ENCODE peak calls at places on chromosomes 16 and 17, in seven cellular contexts. One of them, this sample, is unnamed.

GRCh38 chr17:10697092-10698081 is at the start of the genes ADPRM and SCO1:
- DNase-seq in posterior vena cava: peak
- DNase-seq in cardiac septum: peak
- DNase-seq in smooth muscle cell of the brain vasculature: peak
- DNase-seq in activated CD4-positive, alpha-beta memory T cell treated with anti-CD3 and anti-CD28 coated beads, Interleukin-2, amount 10 ng/mL, durations not matched to agents 7 days and 5 days: peak
- DNase-seq in hepatic stellate cell: peak
- DNase-seq in anterior cingulate cortex: peak
- DNase-seq in this sample: peak

GRCh38 chr16:67703626-67704025 is 15.5 kb downstream of the GFOD2 start:
- DNase-seq in cardiac septum: no peak
- DNase-seq in posterior vena cava: no peak
- DNase-seq in smooth muscle cell of the brain vasculature: no peak
- DNase-seq in activated CD4-positive, alpha-beta memory T cell treated with anti-CD3 and anti-CD28 coated beads, Interleukin-2, amount 10 ng/mL, durations not matched to agents 7 days and 5 days: peak
- DNase-seq in hepatic stellate cell: no peak
- DNase-seq in anterior cingulate cortex: no peak
- DNase-seq in this sample: no peak

GRCh38 chr17:55416470-55417052 is 5.1 kb downstream of the MMD start:
- DNase-seq in posterior vena cava: no peak
- DNase-seq in anterior cingulate cortex: no peak
- DNase-seq in smooth muscle cell of the brain vasculature: no peak
- DNase-seq in hepatic stellate cell: no peak
- DNase-seq in activated CD4-positive, alpha-beta memory T cell treated with anti-CD3 and anti-CD28 coated beads, Interleukin-2, amount 10 ng/mL, durations not matched to agents 7 days and 5 days: no peak
- DNase-seq in cardiac septum: no peak
- DNase-seq in this sample: no peak

GRCh38 chr16:31181102-31181830 is 1.3 kb downstream of the FUS start:
- DNase-seq in activated CD4-positive, alpha-beta memory T cell treated with anti-CD3 and anti-CD28 coated beads, Interleukin-2, amount 10 ng/mL, durations not matched to agents 7 days and 5 days: peak
- DNase-seq in anterior cingulate cortex: no peak
- DNase-seq in cardiac septum: no peak
- DNase-seq in smooth muscle cell of the brain vasculature: no peak
- DNase-seq in posterior vena cava: peak
- DNase-seq in hepatic stellate cell: no peak
- DNase-seq in this sample: peak

GRCh38 chr16:11877374-11877773 is 26.0 kb upstream of the RSL1D1 start:
- DNase-seq in activated CD4-positive, alpha-beta memory T cell treated with anti-CD3 and anti-CD28 coated beads, Interleukin-2, amount 10 ng/mL, durations not matched to agents 7 days and 5 days: no peak
- DNase-seq in anterior cingulate cortex: no peak
- DNase-seq in posterior vena cava: no peak
- DNase-seq in smooth muscle cell of the brain vasculature: no peak
- DNase-seq in cardiac septum: no peak
- DNase-seq in hepatic stellate cell: no peak
- DNase-seq in this sample: no peak

GRCh38 chr16:89133457-89134127 is 38.0 kb upstream of the CDH15 start:
- DNase-seq in smooth muscle cell of the brain vasculature: no peak
- DNase-seq in posterior vena cava: peak
- DNase-seq in anterior cingulate cortex: no peak
- DNase-seq in activated CD4-positive, alpha-beta memory T cell treated with anti-CD3 and anti-CD28 coated beads, Interleukin-2, amount 10 ng/mL, durations not matched to agents 7 days and 5 days: no peak
- DNase-seq in hepatic stellate cell: no peak
- DNase-seq in cardiac septum: no peak
- DNase-seq in this sample: peak

GRCh38 chr17:6910987-6911603 is 79.6 kb upstream of the TEKT1 start:
- DNase-seq in anterior cingulate cortex: no peak
- DNase-seq in smooth muscle cell of the brain vasculature: peak
- DNase-seq in cardiac septum: no peak
- DNase-seq in hepatic stellate cell: peak
- DNase-seq in posterior vena cava: no peak
- DNase-seq in activated CD4-positive, alpha-beta memory T cell treated with anti-CD3 and anti-CD28 coated beads, Interleukin-2, amount 10 ng/mL, durations not matched to agents 7 days and 5 days: no peak
- DNase-seq in this sample: no peak

GRCh38 chr16:84953051-84953746 is 58.1 kb downstream of the ZDHHC7 start:
- DNase-seq in activated CD4-positive, alpha-beta memory T cell treated with anti-CD3 and anti-CD28 coated beads, Interleukin-2, amount 10 ng/mL, durations not matched to agents 7 days and 5 days: no peak
- DNase-seq in smooth muscle cell of the brain vasculature: no peak
- DNase-seq in cardiac septum: no peak
- DNase-seq in anterior cingulate cortex: no peak
- DNase-seq in posterior vena cava: no peak
- DNase-seq in hepatic stellate cell: no peak
- DNase-seq in this sample: no peak

GRCh38 chr16:71781741-71782140 is 26.9 kb downstream of the AP1G1 start:
- DNase-seq in anterior cingulate cortex: no peak
- DNase-seq in posterior vena cava: no peak
- DNase-seq in activated CD4-positive, alpha-beta memory T cell treated with anti-CD3 and anti-CD28 coated beads, Interleukin-2, amount 10 ng/mL, durations not matched to agents 7 days and 5 days: no peak
- DNase-seq in cardiac septum: no peak
- DNase-seq in hepatic stellate cell: no peak
- DNase-seq in smooth muscle cell of the brain vasculature: no peak
- DNase-seq in this sample: no peak

GRCh38 chr17:17303010-17303846 is at the start of gene NT5M:
- DNase-seq in anterior cingulate cortex: peak
- DNase-seq in activated CD4-positive, alpha-beta memory T cell treated with anti-CD3 and anti-CD28 coated beads, Interleukin-2, amount 10 ng/mL, durations not matched to agents 7 days and 5 days: peak
- DNase-seq in posterior vena cava: peak
- DNase-seq in smooth muscle cell of the brain vasculature: peak
- DNase-seq in cardiac septum: peak
- DNase-seq in hepatic stellate cell: peak
- DNase-seq in this sample: peak

GRCh38 chr17:16215002-16215272 is 397 bp downstream of the NCOR1 start:
- DNase-seq in smooth muscle cell of the brain vasculature: no peak
- DNase-seq in posterior vena cava: peak
- DNase-seq in activated CD4-positive, alpha-beta memory T cell treated with anti-CD3 and anti-CD28 coated beads, Interleukin-2, amount 10 ng/mL, durations not matched to agents 7 days and 5 days: peak
- DNase-seq in cardiac septum: peak
- DNase-seq in hepatic stellate cell: peak
- DNase-seq in anterior cingulate cortex: no peak
- DNase-seq in this sample: peak

GRCh38 chr17:7477392-7478275 is 1.8 kb downstream of the ZBTB4 start:
- DNase-seq in cardiac septum: no peak
- DNase-seq in hepatic stellate cell: peak
- DNase-seq in smooth muscle cell of the brain vasculature: no peak
- DNase-seq in activated CD4-positive, alpha-beta memory T cell treated with anti-CD3 and anti-CD28 coated beads, Interleukin-2, amount 10 ng/mL, durations not matched to agents 7 days and 5 days: no peak
- DNase-seq in anterior cingulate cortex: no peak
- DNase-seq in posterior vena cava: no peak
- DNase-seq in this sample: no peak

GRCh38 chr17:19460695-19461094 is 49.7 kb downstream of the RNF112 start:
- DNase-seq in cardiac septum: no peak
- DNase-seq in smooth muscle cell of the brain vasculature: no peak
- DNase-seq in activated CD4-positive, alpha-beta memory T cell treated with anti-CD3 and anti-CD28 coated beads, Interleukin-2, amount 10 ng/mL, durations not matched to agents 7 days and 5 days: no peak
- DNase-seq in posterior vena cava: peak
- DNase-seq in hepatic stellate cell: no peak
- DNase-seq in anterior cingulate cortex: no peak
- DNase-seq in this sample: no peak

GRCh38 chr17:32258383-32259121 is 7.1 kb upstream of the RHBDL3 start:
- DNase-seq in smooth muscle cell of the brain vasculature: no peak
- DNase-seq in anterior cingulate cortex: peak
- DNase-seq in hepatic stellate cell: no peak
- DNase-seq in posterior vena cava: peak
- DNase-seq in cardiac septum: no peak
- DNase-seq in activated CD4-positive, alpha-beta memory T cell treated with anti-CD3 and anti-CD28 coated beads, Interleukin-2, amount 10 ng/mL, durations not matched to agents 7 days and 5 days: no peak
- DNase-seq in this sample: no peak

GRCh38 chr17:46199379-46199778 is 6.2 kb upstream of the KANSL1 start:
- DNase-seq in smooth muscle cell of the brain vasculature: no peak
- DNase-seq in hepatic stellate cell: peak
- DNase-seq in anterior cingulate cortex: no peak
- DNase-seq in posterior vena cava: no peak
- DNase-seq in cardiac septum: no peak
- DNase-seq in activated CD4-positive, alpha-beta memory T cell treated with anti-CD3 and anti-CD28 coated beads, Interleukin-2, amount 10 ng/mL, durations not matched to agents 7 days and 5 days: no peak
- DNase-seq in this sample: no peak

GRCh38 chr17:49439673-49440571 is 25.2 kb upstream of the PHB1 start:
- DNase-seq in hepatic stellate cell: no peak
- DNase-seq in cardiac septum: no peak
- DNase-seq in activated CD4-positive, alpha-beta memory T cell treated with anti-CD3 and anti-CD28 coated beads, Interleukin-2, amount 10 ng/mL, durations not matched to agents 7 days and 5 days: no peak
- DNase-seq in anterior cingulate cortex: no peak
- DNase-seq in smooth muscle cell of the brain vasculature: no peak
- DNase-seq in posterior vena cava: no peak
- DNase-seq in this sample: peak

GRCh38 chr16:48681520-48681919 is 71.5 kb upstream of the N4BP1 start:
- DNase-seq in smooth muscle cell of the brain vasculature: no peak
- DNase-seq in hepatic stellate cell: no peak
- DNase-seq in activated CD4-positive, alpha-beta memory T cell treated with anti-CD3 and anti-CD28 coated beads, Interleukin-2, amount 10 ng/mL, durations not matched to agents 7 days and 5 days: no peak
- DNase-seq in cardiac septum: no peak
- DNase-seq in posterior vena cava: no peak
- DNase-seq in anterior cingulate cortex: no peak
- DNase-seq in this sample: no peak

GRCh38 chr17:35214192-35214591 is 20.0 kb upstream of the SLC35G3 start:
- DNase-seq in posterior vena cava: no peak
- DNase-seq in smooth muscle cell of the brain vasculature: no peak
- DNase-seq in cardiac septum: no peak
- DNase-seq in anterior cingulate cortex: no peak
- DNase-seq in activated CD4-positive, alpha-beta memory T cell treated with anti-CD3 and anti-CD28 coated beads, Interleukin-2, amount 10 ng/mL, durations not matched to agents 7 days and 5 days: peak
- DNase-seq in hepatic stellate cell: no peak
- DNase-seq in this sample: no peak

GRCh38 chr16:86874141-86874540 is 295.8 kb downstream of the FOXL1 start:
- DNase-seq in activated CD4-positive, alpha-beta memory T cell treated with anti-CD3 and anti-CD28 coated beads, Interleukin-2, amount 10 ng/mL, durations not matched to agents 7 days and 5 days: peak
- DNase-seq in smooth muscle cell of the brain vasculature: no peak
- DNase-seq in hepatic stellate cell: peak
- DNase-seq in anterior cingulate cortex: no peak
- DNase-seq in cardiac septum: peak
- DNase-seq in posterior vena cava: no peak
- DNase-seq in this sample: no peak

GRCh38 chr16:2428051-2428786 is 1.0 kb upstream of the CCNF start:
- DNase-seq in posterior vena cava: peak
- DNase-seq in cardiac septum: no peak
- DNase-seq in anterior cingulate cortex: no peak
- DNase-seq in activated CD4-positive, alpha-beta memory T cell treated with anti-CD3 and anti-CD28 coated beads, Interleukin-2, amount 10 ng/mL, durations not matched to agents 7 days and 5 days: peak
- DNase-seq in smooth muscle cell of the brain vasculature: peak
- DNase-seq in hepatic stellate cell: no peak
- DNase-seq in this sample: peak

GRCh38 chr17:31803494-31804213 is 55.4 kb downstream of the COPRS start:
- DNase-seq in hepatic stellate cell: no peak
- DNase-seq in anterior cingulate cortex: no peak
- DNase-seq in cardiac septum: no peak
- DNase-seq in posterior vena cava: no peak
- DNase-seq in smooth muscle cell of the brain vasculature: no peak
- DNase-seq in activated CD4-positive, alpha-beta memory T cell treated with anti-CD3 and anti-CD28 coated beads, Interleukin-2, amount 10 ng/mL, durations not matched to agents 7 days and 5 days: no peak
- DNase-seq in this sample: no peak

GRCh38 chr16:3183445-3184139 is 4.4 kb upstream of the OR1F1 start:
- DNase-seq in cardiac septum: no peak
- DNase-seq in activated CD4-positive, alpha-beta memory T cell treated with anti-CD3 and anti-CD28 coated beads, Interleukin-2, amount 10 ng/mL, durations not matched to agents 7 days and 5 days: no peak
- DNase-seq in smooth muscle cell of the brain vasculature: no peak
- DNase-seq in hepatic stellate cell: no peak
- DNase-seq in posterior vena cava: no peak
- DNase-seq in anterior cingulate cortex: no peak
- DNase-seq in this sample: peak

GRCh38 chr17:13005530-13005929 is 12.3 kb downstream of the ELAC2 start:
- DNase-seq in hepatic stellate cell: no peak
- DNase-seq in anterior cingulate cortex: no peak
- DNase-seq in cardiac septum: peak
- DNase-seq in activated CD4-positive, alpha-beta memory T cell treated with anti-CD3 and anti-CD28 coated beads, Interleukin-2, amount 10 ng/mL, durations not matched to agents 7 days and 5 days: no peak
- DNase-seq in smooth muscle cell of the brain vasculature: no peak
- DNase-seq in posterior vena cava: no peak
- DNase-seq in this sample: no peak

GRCh38 chr16:4580245-4580644 is 24.1 kb downstream of the C16orf96 start:
- DNase-seq in hepatic stellate cell: no peak
- DNase-seq in cardiac septum: no peak
- DNase-seq in smooth muscle cell of the brain vasculature: no peak
- DNase-seq in anterior cingulate cortex: no peak
- DNase-seq in posterior vena cava: no peak
- DNase-seq in activated CD4-positive, alpha-beta memory T cell treated with anti-CD3 and anti-CD28 coated beads, Interleukin-2, amount 10 ng/mL, durations not matched to agents 7 days and 5 days: no peak
- DNase-seq in this sample: no peak

GRCh38 chr16:5678371-5678770 is 580.8 kb upstream of the EEF2KMT start:
- DNase-seq in anterior cingulate cortex: no peak
- DNase-seq in hepatic stellate cell: no peak
- DNase-seq in cardiac septum: no peak
- DNase-seq in smooth muscle cell of the brain vasculature: no peak
- DNase-seq in activated CD4-positive, alpha-beta memory T cell treated with anti-CD3 and anti-CD28 coated beads, Interleukin-2, amount 10 ng/mL, durations not matched to agents 7 days and 5 days: no peak
- DNase-seq in posterior vena cava: no peak
- DNase-seq in this sample: no peak

GRCh38 chr17:55067697-55068439 is 99.3 kb downstream of the STXBP4 start:
- DNase-seq in activated CD4-positive, alpha-beta memory T cell treated with anti-CD3 and anti-CD28 coated beads, Interleukin-2, amount 10 ng/mL, durations not matched to agents 7 days and 5 days: no peak
- DNase-seq in hepatic stellate cell: no peak
- DNase-seq in smooth muscle cell of the brain vasculature: no peak
- DNase-seq in posterior vena cava: no peak
- DNase-seq in cardiac septum: no peak
- DNase-seq in anterior cingulate cortex: no peak
- DNase-seq in this sample: no peak

GRCh38 chr17:34375598-34375997 is 12.6 kb upstream of the CCL1 start:
- DNase-seq in smooth muscle cell of the brain vasculature: no peak
- DNase-seq in hepatic stellate cell: no peak
- DNase-seq in activated CD4-positive, alpha-beta memory T cell treated with anti-CD3 and anti-CD28 coated beads, Interleukin-2, amount 10 ng/mL, durations not matched to agents 7 days and 5 days: no peak
- DNase-seq in anterior cingulate cortex: no peak
- DNase-seq in posterior vena cava: no peak
- DNase-seq in cardiac septum: no peak
- DNase-seq in this sample: no peak

GRCh38 chr17:61451538-61452300 is 503 bp upstream of the TBX4 start:
- DNase-seq in smooth muscle cell of the brain vasculature: no peak
- DNase-seq in cardiac septum: no peak
- DNase-seq in activated CD4-positive, alpha-beta memory T cell treated with anti-CD3 and anti-CD28 coated beads, Interleukin-2, amount 10 ng/mL, durations not matched to agents 7 days and 5 days: no peak
- DNase-seq in posterior vena cava: no peak
- DNase-seq in anterior cingulate cortex: no peak
- DNase-seq in hepatic stellate cell: no peak
- DNase-seq in this sample: no peak

This sample was measured in chondrocyte.